ENCODE peak calls at places on chromosomes 11 and 22, in nine cellular contexts. One of them, this sample, is unnamed. For H3K27me3 and H3K9me3, the result is how much of the 10 kb centered on the place peaks cover.

GRCh38 chr11:86459682-86460460 is 85.2 kb downstream of the CCDC81 start:
- DNase-seq in lung: peak
- DNase-seq in right cardiac atrium: peak
- DNase-seq in spleen: no peak
- DNase-seq in CD4-positive, alpha-beta T cell: no peak
- DNase-seq in GM23248: peak
- DNase-seq in uterus: peak
- DNase-seq in left ventricle myocardium inferior: peak
- DNase-seq in Karpas-422: no peak
- DNase-seq in this sample: peak

GRCh38 chr11:34773211-34773610 is 143.0 kb downstream of the APIP start:
- DNase-seq in lung: no peak
- DNase-seq in right cardiac atrium: no peak
- DNase-seq in spleen: no peak
- DNase-seq in CD4-positive, alpha-beta T cell: no peak
- DNase-seq in GM23248: no peak
- DNase-seq in uterus: no peak
- DNase-seq in left ventricle myocardium inferior: no peak
- DNase-seq in Karpas-422: no peak
- DNase-seq in this sample: no peak

GRCh38 chr11:42524534-42525227 is 787.1 kb upstream of the API5 start:
- DNase-seq in lung: peak
- DNase-seq in right cardiac atrium: peak
- DNase-seq in spleen: no peak
- DNase-seq in CD4-positive, alpha-beta T cell: no peak
- DNase-seq in GM23248: peak
- DNase-seq in uterus: no peak
- DNase-seq in left ventricle myocardium inferior: peak
- DNase-seq in Karpas-422: peak
- DNase-seq in this sample: peak

GRCh38 chr11:93846411-93846810 is 4.0 kb downstream of the VSTM5 start:
- DNase-seq in lung: no peak
- DNase-seq in right cardiac atrium: no peak
- DNase-seq in spleen: no peak
- DNase-seq in CD4-positive, alpha-beta T cell: no peak
- DNase-seq in GM23248: peak
- DNase-seq in uterus: no peak
- DNase-seq in left ventricle myocardium inferior: no peak
- DNase-seq in Karpas-422: no peak
- DNase-seq in this sample: no peak

GRCh38 chr22:46622081-46622521 is 1.9 kb downstream of the GRAMD4 start:
- DNase-seq in lung: no peak
- DNase-seq in right cardiac atrium: peak
- DNase-seq in spleen: no peak
- DNase-seq in CD4-positive, alpha-beta T cell: no peak
- DNase-seq in GM23248: no peak
- DNase-seq in uterus: no peak
- DNase-seq in left ventricle myocardium inferior: peak
- DNase-seq in Karpas-422: no peak
- DNase-seq in this sample: no peak

GRCh38 chr11:32148824-32149223 is 58.0 kb downstream of the RCN1 start:
- DNase-seq in lung: no peak
- DNase-seq in right cardiac atrium: no peak
- DNase-seq in spleen: no peak
- DNase-seq in CD4-positive, alpha-beta T cell: no peak
- DNase-seq in GM23248: peak
- DNase-seq in uterus: no peak
- DNase-seq in left ventricle myocardium inferior: no peak
- DNase-seq in Karpas-422: no peak
- DNase-seq in this sample: no peak

GRCh38 chr11:24239016-24239720 is 257.7 kb upstream of the LUZP2 start:
- DNase-seq in lung: no peak
- DNase-seq in right cardiac atrium: no peak
- DNase-seq in spleen: no peak
- DNase-seq in CD4-positive, alpha-beta T cell: no peak
- DNase-seq in GM23248: peak
- DNase-seq in uterus: no peak
- DNase-seq in left ventricle myocardium inferior: no peak
- DNase-seq in Karpas-422: no peak
- DNase-seq in this sample: no peak

GRCh38 chr11:122367809-122368231 is 251.8 kb upstream of the BLID start:
- DNase-seq in lung: no peak
- DNase-seq in right cardiac atrium: peak
- DNase-seq in spleen: no peak
- DNase-seq in CD4-positive, alpha-beta T cell: no peak
- DNase-seq in GM23248: peak
- DNase-seq in uterus: peak
- DNase-seq in left ventricle myocardium inferior: no peak
- DNase-seq in Karpas-422: no peak
- DNase-seq in this sample: no peak

GRCh38 chr11:29282088-29282487 is 734.7 kb downstream of the KCNA4 start:
- DNase-seq in lung: no peak
- DNase-seq in right cardiac atrium: no peak
- DNase-seq in spleen: no peak
- DNase-seq in CD4-positive, alpha-beta T cell: no peak
- DNase-seq in GM23248: peak
- DNase-seq in uterus: no peak
- DNase-seq in left ventricle myocardium inferior: no peak
- DNase-seq in Karpas-422: no peak
- DNase-seq in this sample: peak

GRCh38 chr11:83706581-83706980 is 420.4 kb upstream of the CCDC90B start:
- DNase-seq in lung: no peak
- DNase-seq in right cardiac atrium: no peak
- DNase-seq in spleen: no peak
- DNase-seq in CD4-positive, alpha-beta T cell: no peak
- DNase-seq in GM23248: no peak
- DNase-seq in uterus: no peak
- DNase-seq in left ventricle myocardium inferior: no peak
- DNase-seq in Karpas-422: no peak
- DNase-seq in this sample: no peak

GRCh38 chr11:86746509-86746908 is 53.8 kb upstream of the PRSS23 start:
- DNase-seq in lung: no peak
- DNase-seq in right cardiac atrium: no peak
- DNase-seq in spleen: no peak
- DNase-seq in CD4-positive, alpha-beta T cell: no peak
- DNase-seq in GM23248: no peak
- DNase-seq in uterus: no peak
- DNase-seq in left ventricle myocardium inferior: no peak
- DNase-seq in Karpas-422: no peak
- DNase-seq in this sample: no peak

GRCh38 chr11:111044751-111045407 is 200.6 kb upstream of the POU2AF2 start:
- DNase-seq in lung: no peak
- DNase-seq in right cardiac atrium: no peak
- DNase-seq in spleen: no peak
- DNase-seq in CD4-positive, alpha-beta T cell: no peak
- DNase-seq in GM23248: no peak
- DNase-seq in uterus: no peak
- DNase-seq in left ventricle myocardium inferior: no peak
- DNase-seq in Karpas-422: no peak
- DNase-seq in this sample: no peak

GRCh38 chr11:92886243-92886905 is 83.1 kb upstream of the MTNR1B start:
- DNase-seq in lung: no peak
- DNase-seq in right cardiac atrium: no peak
- DNase-seq in spleen: no peak
- DNase-seq in CD4-positive, alpha-beta T cell: no peak
- DNase-seq in GM23248: peak
- DNase-seq in uterus: peak
- DNase-seq in left ventricle myocardium inferior: no peak
- DNase-seq in Karpas-422: peak
- DNase-seq in this sample: no peak

GRCh38 chr11:2761131-2762030 is 61.6 kb upstream of the KCNQ1OT1 start:
- DNase-seq in lung: peak
- DNase-seq in right cardiac atrium: no peak
- DNase-seq in spleen: peak
- DNase-seq in CD4-positive, alpha-beta T cell: no peak
- DNase-seq in GM23248: no peak
- DNase-seq in uterus: no peak
- DNase-seq in left ventricle myocardium inferior: no peak
- DNase-seq in Karpas-422: no peak
- DNase-seq in this sample: peak

GRCh38 chr11:75275581-75275980 is 35.0 kb downstream of the TPBGL start:
- DNase-seq in lung: peak
- DNase-seq in right cardiac atrium: no peak
- DNase-seq in spleen: peak
- DNase-seq in CD4-positive, alpha-beta T cell: peak
- DNase-seq in GM23248: no peak
- DNase-seq in uterus: no peak
- DNase-seq in left ventricle myocardium inferior: peak
- DNase-seq in Karpas-422: no peak
- DNase-seq in this sample: no peak

GRCh38 chr22:46010951-46011626 is 34.1 kb upstream of the WNT7B start:
- DNase-seq in lung: no peak
- DNase-seq in right cardiac atrium: no peak
- DNase-seq in spleen: peak
- DNase-seq in CD4-positive, alpha-beta T cell: no peak
- DNase-seq in GM23248: no peak
- DNase-seq in uterus: peak
- DNase-seq in left ventricle myocardium inferior: peak
- DNase-seq in Karpas-422: no peak
- DNase-seq in this sample: no peak

GRCh38 chr11:69409812-69410645 is 71.4 kb upstream of the LINC01488 start:
- DNase-seq in lung: no peak
- DNase-seq in right cardiac atrium: no peak
- DNase-seq in spleen: peak
- DNase-seq in CD4-positive, alpha-beta T cell: no peak
- DNase-seq in GM23248: no peak
- DNase-seq in uterus: no peak
- DNase-seq in left ventricle myocardium inferior: no peak
- DNase-seq in Karpas-422: no peak
- DNase-seq in this sample: no peak

GRCh38 chr11:126355324-126355925 is at the start of gene ST3GAL4:
- DNase-seq in lung: peak
- DNase-seq in right cardiac atrium: peak
- DNase-seq in spleen: peak
- DNase-seq in CD4-positive, alpha-beta T cell: peak
- DNase-seq in GM23248: peak
- DNase-seq in uterus: peak
- DNase-seq in left ventricle myocardium inferior: peak
- DNase-seq in Karpas-422: peak
- DNase-seq in this sample: peak

GRCh38 chr11:130308059-130308458 is 6.7 kb downstream of the ZBTB44 start:
- DNase-seq in lung: no peak
- DNase-seq in right cardiac atrium: no peak
- DNase-seq in spleen: no peak
- DNase-seq in CD4-positive, alpha-beta T cell: no peak
- DNase-seq in GM23248: no peak
- DNase-seq in uterus: no peak
- DNase-seq in left ventricle myocardium inferior: no peak
- DNase-seq in Karpas-422: no peak
- DNase-seq in this sample: no peak
- H3K27ac ChIP-seq in lung: no peak
- H3K27ac ChIP-seq in right cardiac atrium: no peak
- H3K27ac ChIP-seq in spleen: no peak
- H3K27ac ChIP-seq in CD4-positive, alpha-beta T cell: no peak
- H3K27ac ChIP-seq in GM23248: no peak
- H3K27ac ChIP-seq in uterus: no peak
- H3K27ac ChIP-seq in left ventricle myocardium inferior: no peak
- H3K27ac ChIP-seq in Karpas-422: no peak
- H3K27ac ChIP-seq in this sample: no peak

GRCh38 chr11:17595526-17596309 is 48.7 kb downstream of the OTOG start:
- DNase-seq in lung: no peak
- DNase-seq in right cardiac atrium: no peak
- DNase-seq in spleen: peak
- DNase-seq in CD4-positive, alpha-beta T cell: no peak
- DNase-seq in GM23248: no peak
- DNase-seq in uterus: peak
- DNase-seq in left ventricle myocardium inferior: no peak
- DNase-seq in Karpas-422: no peak
- DNase-seq in this sample: peak

GRCh38 chr11:17597770-17598169 is 50.7 kb downstream of the OTOG start:
- DNase-seq in lung: no peak
- DNase-seq in right cardiac atrium: no peak
- DNase-seq in spleen: peak
- DNase-seq in CD4-positive, alpha-beta T cell: no peak
- DNase-seq in GM23248: no peak
- DNase-seq in uterus: peak
- DNase-seq in left ventricle myocardium inferior: no peak
- DNase-seq in Karpas-422: no peak
- DNase-seq in this sample: no peak

GRCh38 chr11:17596310-17596669 is 49.2 kb downstream of the OTOG start:
- DNase-seq in lung: no peak
- DNase-seq in right cardiac atrium: no peak
- DNase-seq in spleen: peak
- DNase-seq in CD4-positive, alpha-beta T cell: no peak
- DNase-seq in GM23248: no peak
- DNase-seq in uterus: peak
- DNase-seq in left ventricle myocardium inferior: no peak
- DNase-seq in Karpas-422: no peak
- DNase-seq in this sample: peak

GRCh38 chr11:17594686-17595192 is 47.7 kb downstream of the OTOG start:
- DNase-seq in lung: no peak
- DNase-seq in right cardiac atrium: no peak
- DNase-seq in spleen: no peak
- DNase-seq in CD4-positive, alpha-beta T cell: no peak
- DNase-seq in GM23248: no peak
- DNase-seq in uterus: no peak
- DNase-seq in left ventricle myocardium inferior: no peak
- DNase-seq in Karpas-422: no peak
- DNase-seq in this sample: peak

DNA sequence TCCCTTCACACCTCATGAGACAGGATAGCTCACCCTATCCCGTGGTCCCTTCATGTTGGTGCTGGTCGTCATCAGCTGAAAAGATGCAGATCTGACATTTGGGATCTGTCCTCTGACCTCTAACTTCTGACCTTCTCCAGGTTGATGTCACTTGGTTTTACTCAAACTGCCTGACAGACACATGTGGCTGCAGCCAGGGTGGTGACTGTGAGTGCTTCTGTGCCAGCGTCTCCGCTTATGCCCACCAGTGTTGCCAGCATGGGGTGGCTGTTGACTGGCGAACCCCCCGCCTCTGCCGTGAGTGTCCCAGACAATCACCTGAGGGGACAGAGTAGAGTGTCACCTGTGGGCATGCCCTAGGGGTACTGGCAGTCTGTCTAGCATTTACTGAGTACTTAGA is 49.7 kb downstream of the OTOG start:
- DNase-seq in lung: no peak
- DNase-seq in right cardiac atrium: no peak
- DNase-seq in spleen: peak
- DNase-seq in CD4-positive, alpha-beta T cell: no peak
- DNase-seq in GM23248: no peak
- DNase-seq in uterus: peak
- DNase-seq in left ventricle myocardium inferior: no peak
- DNase-seq in Karpas-422: no peak
- DNase-seq in this sample: peak
- H3K27me3 ChIP-seq in lung: under half
- H3K27me3 ChIP-seq in right cardiac atrium: under half
- H3K27me3 ChIP-seq in spleen: under half
- H3K27me3 ChIP-seq in CD4-positive, alpha-beta T cell: under half
- H3K27me3 ChIP-seq in GM23248: under half
- H3K27me3 ChIP-seq in uterus: under half
- H3K27me3 ChIP-seq in left ventricle myocardium inferior: under half
- H3K27me3 ChIP-seq in Karpas-422: under half
- H3K27me3 ChIP-seq in this sample: under half

GRCh38 chr11:67535577-67535976 is 12.3 kb upstream of the CABP2 start:
- DNase-seq in lung: no peak
- DNase-seq in right cardiac atrium: no peak
- DNase-seq in spleen: no peak
- DNase-seq in CD4-positive, alpha-beta T cell: no peak
- DNase-seq in GM23248: no peak
- DNase-seq in uterus: no peak
- DNase-seq in left ventricle myocardium inferior: no peak
- DNase-seq in Karpas-422: no peak
- DNase-seq in this sample: no peak
- H3K9me3 ChIP-seq in lung: under half
- H3K9me3 ChIP-seq in right cardiac atrium: under half
- H3K9me3 ChIP-seq in spleen: under half
- H3K9me3 ChIP-seq in CD4-positive, alpha-beta T cell: under half
- H3K9me3 ChIP-seq in GM23248: under half
- H3K9me3 ChIP-seq in uterus: under half
- H3K9me3 ChIP-seq in left ventricle myocardium inferior: under half
- H3K9me3 ChIP-seq in Karpas-422: under half
- H3K9me3 ChIP-seq in this sample: under half

GRCh38 chr11:61626580-61627380 is 45.9 kb upstream of the SYT7 start:
- DNase-seq in lung: peak
- DNase-seq in right cardiac atrium: no peak
- DNase-seq in spleen: no peak
- DNase-seq in CD4-positive, alpha-beta T cell: no peak
- DNase-seq in GM23248: no peak
- DNase-seq in uterus: no peak
- DNase-seq in left ventricle myocardium inferior: peak
- DNase-seq in Karpas-422: no peak
- DNase-seq in this sample: no peak
- H3K27ac ChIP-seq in lung: peak
- H3K27ac ChIP-seq in right cardiac atrium: peak
- H3K27ac ChIP-seq in spleen: no peak
- H3K27ac ChIP-seq in CD4-positive, alpha-beta T cell: no peak
- H3K27ac ChIP-seq in GM23248: no peak
- H3K27ac ChIP-seq in uterus: no peak
- H3K27ac ChIP-seq in left ventricle myocardium inferior: peak
- H3K27ac ChIP-seq in Karpas-422: no peak
- H3K27ac ChIP-seq in this sample: no peak

This sample was measured in SJSA1.